ENCODE peak calls at places on chromosomes 4 and X, in five cellular contexts. W is spleen, J is breast epithelium, X is fibroblast of pulmonary artery, T is keratinocyte. F is an unnamed sample.

GRCh38 chrX:139932901-139933796 is at the start of gene ATP11C:
- DNase-seq in W (peak), J (peak), X (peak), T (peak), F (peak)

GRCh38 chr4:166594326-166594946 is 639.9 kb downstream of the SPOCK3 start:
- DNase-seq in W (no peak), J (no peak), X (peak), T (no peak), F (no peak)

GRCh38 chrX:119482497-119483480 is 14.5 kb downstream of the SLC25A5 start:
- DNase-seq in W (peak), J (peak), X (peak), T (no peak), F (peak)

GRCh38 chr4:30191902-30192301 is 528.3 kb upstream of the PCDH7 start:
- DNase-seq in W (no peak), J (no peak), X (no peak), T (no peak), F (no peak)

GRCh38 chr4:134812611-134813010 is 611.0 kb upstream of the PABPC4L start:
- DNase-seq in W (no peak), J (no peak), X (no peak), T (no peak), F (no peak)

GRCh38 chr4:118277243-118277642 is 75.6 kb downstream of the PRSS12 start:
- DNase-seq in W (no peak), J (no peak), X (no peak), T (no peak), F (no peak)

GRCh38 chrX:47235691-47236103 is 2.9 kb downstream of the USP11 start:
- DNase-seq in W (no peak), J (no peak), X (no peak), T (no peak), F (no peak)

GRCh38 chrX:13938053-13938765 is 91.5 kb downstream of the GEMIN8 start:
- DNase-seq in W (peak), J (peak), X (peak), T (no peak), F (no peak)

GRCh38 chr4:4985844-4986243 is 33.4 kb downstream of the CYTL1 start:
- DNase-seq in W (no peak), J (no peak), X (no peak), T (no peak), F (no peak)

GRCh38 chr4:16764622-16765021 is 133.8 kb downstream of the LDB2 start:
- DNase-seq in W (no peak), J (no peak), X (peak), T (no peak), F (no peak)

GRCh38 chrX:31228909-31229308 is 157.1 kb upstream of the FTHL17 start:
- DNase-seq in W (no peak), J (no peak), X (no peak), T (no peak), F (no peak)

GRCh38 chrX:2390754-2391153 is 110.0 kb downstream of the DHRSX start:
- DNase-seq in W (no peak), J (no peak), X (no peak), T (no peak), F (no peak)

GRCh38 chrX:24426340-24426913 is 38.7 kb upstream of the PDK3 start:
- DNase-seq in W (no peak), J (peak), X (peak), T (peak), F (peak)

GRCh38 chr4:34043131-34043530 is 2201.2 kb downstream of the ARAP2 start:
- DNase-seq in W (no peak), J (no peak), X (peak), T (no peak), F (no peak)

GRCh38 chr4:61493470-61493869 is 293.3 kb downstream of the ADGRL3 start:
- DNase-seq in W (no peak), J (no peak), X (no peak), T (no peak), F (no peak)

DNA sequence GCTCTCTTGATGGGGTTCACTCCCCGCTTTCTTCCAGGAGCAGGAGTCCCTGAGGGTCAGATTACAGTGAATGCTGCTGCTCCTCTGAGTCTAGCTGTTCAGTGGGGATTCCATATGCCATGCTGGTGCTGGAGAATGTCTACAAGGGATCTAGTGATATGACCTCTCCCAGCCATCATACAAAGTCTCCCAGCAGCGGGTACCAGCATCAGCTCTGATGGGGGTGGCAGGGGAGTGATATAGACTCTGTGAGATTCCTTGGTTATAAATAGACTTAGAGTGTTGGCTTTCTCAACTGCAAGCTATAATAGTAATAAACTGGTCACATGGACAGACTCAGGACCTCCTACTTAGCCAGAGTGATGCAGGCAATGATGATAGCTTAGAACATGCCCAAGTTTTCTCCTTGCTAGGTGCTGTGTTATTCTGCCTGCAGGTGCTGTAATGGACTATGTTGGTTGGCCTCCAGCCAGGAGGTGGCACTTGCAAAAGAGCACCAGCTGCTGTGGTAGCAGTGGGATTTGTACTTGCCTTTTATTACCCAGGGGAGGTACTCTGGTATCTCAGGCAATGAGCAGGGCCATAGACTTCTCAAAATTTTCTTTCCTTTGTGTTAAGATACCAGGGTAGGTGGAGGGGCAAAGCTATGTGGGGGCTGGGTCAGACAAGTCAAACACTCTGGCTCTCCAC is 202.9 kb downstream of the CHIC1 start:
- DNase-seq in W (no peak), J (no peak), X (no peak), T (no peak), F (no peak)
- H3K4me3 ChIP-seq in W (no peak), J (no peak), X (no peak), T (no peak), F (no peak)

GRCh38 chr4:28001698-28002097 is 1141.1 kb downstream of the STIM2 start:
- DNase-seq in W (no peak), J (no peak), X (no peak), T (no peak), F (no peak)
- TF ChIP-seq CTCF in W (no peak), J (no peak), X (no peak), T (no peak), F (no peak)

DNA sequence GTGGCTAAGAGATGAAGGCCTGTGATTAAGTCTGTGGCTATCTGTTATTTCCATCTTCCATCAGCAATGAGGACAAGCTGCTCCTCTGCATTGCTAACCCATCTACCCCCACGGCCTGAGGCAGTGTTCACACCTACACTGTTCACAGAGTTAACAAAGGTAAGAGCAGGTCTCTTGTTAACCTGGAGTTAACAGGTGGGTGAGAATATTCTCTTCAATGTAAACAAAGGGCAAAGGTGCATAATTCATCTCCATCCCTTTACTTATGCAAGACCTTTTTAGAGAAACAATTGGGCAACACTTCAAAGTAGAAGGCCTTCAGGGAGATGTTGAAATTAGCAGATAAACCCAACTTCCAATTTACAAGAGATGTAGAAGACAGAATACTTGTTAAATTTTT is 2.8 kb downstream of the SLC35A2 start:
- DNase-seq in W (no peak), J (no peak), X (no peak), T (no peak), F (no peak)
- H3K4me3 ChIP-seq in W (no peak), J (no peak), X (no peak), T (no peak), F (no peak)

GRCh38 chr4:92307156-92307555 is 3.4 kb downstream of the GRID2 start:
- DNase-seq in W (no peak), J (no peak), X (no peak), T (no peak), F (no peak)

GRCh38 chr4:92307886-92308285 is 4.1 kb downstream of the GRID2 start:
- DNase-seq in W (no peak), J (no peak), X (no peak), T (no peak), F (no peak)

GRCh38 chr4:92304636-92305035 is 870 bp downstream of the GRID2 start:
- DNase-seq in W (no peak), J (no peak), X (peak), T (no peak), F (no peak)

GRCh38 chr4:92305148-92305877 is 1.5 kb downstream of the GRID2 start:
- DNase-seq in W (no peak), J (no peak), X (peak), T (no peak), F (no peak)

GRCh38 chr4:92305878-92306520 is 2.2 kb downstream of the GRID2 start:
- DNase-seq in W (no peak), J (no peak), X (no peak), T (no peak), F (no peak)
- TF ChIP-seq CTCF in W (no peak), J (no peak), X (no peak), T (no peak), F (no peak)

DNA sequence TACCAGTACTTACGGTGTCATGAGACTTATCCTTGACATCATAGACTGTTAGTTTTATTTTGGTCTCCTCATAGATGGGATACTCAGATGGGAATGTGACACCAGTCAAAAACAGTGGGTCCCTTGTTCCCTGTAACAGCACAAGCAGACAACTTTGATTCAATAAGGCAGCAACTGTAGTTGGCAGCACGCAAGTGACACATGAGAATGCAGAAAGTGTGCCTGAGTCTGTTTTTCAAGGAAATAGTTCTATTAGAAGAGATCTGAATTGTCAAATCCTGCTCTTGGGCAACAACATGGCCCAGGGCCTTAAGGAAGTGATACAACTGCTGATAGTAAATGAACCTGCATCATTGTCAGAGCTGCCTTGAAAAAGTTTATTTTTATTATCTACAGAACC is 443.2 kb downstream of the INPP4B start:
- DNase-seq in W (no peak), J (no peak), X (peak), T (no peak), F (no peak)
- H3K4me3 ChIP-seq in W (no peak), J (no peak), X (no peak), T (peak), F (no peak)

DNA sequence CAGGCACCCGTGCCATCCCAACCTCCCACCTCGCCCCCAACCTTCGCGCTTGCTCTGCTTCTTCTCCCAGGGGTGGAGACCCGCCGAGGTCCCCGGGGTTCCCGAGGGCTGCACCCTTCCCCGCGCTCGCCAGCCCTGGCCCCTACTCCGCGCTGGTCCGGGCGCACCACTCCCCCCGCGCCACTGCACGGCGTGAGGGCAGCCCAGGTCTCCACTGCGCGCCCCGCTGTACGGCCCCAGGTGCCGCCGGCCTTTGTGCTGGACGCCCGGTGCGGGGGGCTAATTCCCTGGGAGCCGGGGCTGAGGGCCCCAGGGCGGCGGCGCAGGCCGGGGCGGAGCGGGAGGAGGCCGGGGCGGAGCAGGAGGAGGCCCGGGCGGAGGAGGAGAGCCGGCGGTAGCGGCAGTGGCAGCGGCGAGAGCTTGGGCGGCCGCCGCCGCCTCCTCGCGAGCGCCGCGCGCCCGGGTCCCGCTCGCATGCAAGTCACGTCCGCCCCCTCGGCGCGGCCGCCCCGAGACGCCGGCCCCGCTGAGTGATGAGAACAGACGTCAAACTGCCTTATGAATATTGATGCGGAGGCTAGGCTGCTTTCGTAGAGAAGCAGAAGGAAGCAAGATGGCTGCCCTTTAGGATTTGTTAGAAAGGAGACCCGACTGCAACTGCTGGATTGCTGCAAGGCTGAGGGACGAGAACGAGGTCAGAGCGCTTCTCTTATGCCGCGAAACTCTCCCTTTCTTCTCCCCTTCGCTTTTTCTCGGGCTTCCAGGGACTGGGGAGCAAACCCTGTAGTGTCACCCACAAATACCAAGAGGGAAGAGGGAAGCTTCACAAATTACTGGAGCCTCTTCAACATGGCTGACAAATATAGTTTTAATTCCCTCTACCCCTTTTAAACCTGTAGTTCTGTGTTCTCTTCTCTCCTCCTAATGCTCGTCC is at the start of gene TET2:
- DNase-seq in W (peak), J (peak), X (peak), T (no peak), F (peak)
- TF ChIP-seq CTCF in W (no peak), J (peak), X (no peak), T (no peak), F (no peak)

GRCh38 chr4:87521757-87522374 is 7.3 kb downstream of the SPARCL1 start:
- DNase-seq in W (no peak), J (no peak), X (peak), T (peak), F (no peak)
- H3K4me3 ChIP-seq in W (no peak), J (no peak), X (no peak), T (no peak), F (no peak)

GRCh38 chrX:40468033-40468979 is 112.5 kb upstream of the ATP6AP2 start:
- DNase-seq in W (no peak), J (peak), X (peak), T (no peak), F (peak)
- TF ChIP-seq CTCF in W (peak), J (peak), X (peak), T (peak), F (no peak)

GRCh38 chrX:155242300-155242699 is 22.0 kb downstream of the RAB39B start:
- DNase-seq in W (no peak), J (no peak), X (no peak), T (no peak), F (no peak)
- H3K4me3 ChIP-seq in W (no peak), J (no peak), X (no peak), T (no peak), F (no peak)

GRCh38 chr4:188783606-188784157 is 644.4 kb downstream of the TRIML1 start:
- DNase-seq in W (no peak), J (no peak), X (no peak), T (no peak), F (no peak)

GRCh38 chr4:188780686-188781085 is 641.4 kb downstream of the TRIML1 start:
- DNase-seq in W (no peak), J (no peak), X (no peak), T (no peak), F (no peak)

GRCh38 chr4:188780028-188780427 is 640.8 kb downstream of the TRIML1 start:
- DNase-seq in W (no peak), J (no peak), X (no peak), T (no peak), F (no peak)

GRCh38 chr4:188783160-188783559 is 643.9 kb downstream of the TRIML1 start:
- DNase-seq in W (no peak), J (no peak), X (no peak), T (no peak), F (no peak)

DNA sequence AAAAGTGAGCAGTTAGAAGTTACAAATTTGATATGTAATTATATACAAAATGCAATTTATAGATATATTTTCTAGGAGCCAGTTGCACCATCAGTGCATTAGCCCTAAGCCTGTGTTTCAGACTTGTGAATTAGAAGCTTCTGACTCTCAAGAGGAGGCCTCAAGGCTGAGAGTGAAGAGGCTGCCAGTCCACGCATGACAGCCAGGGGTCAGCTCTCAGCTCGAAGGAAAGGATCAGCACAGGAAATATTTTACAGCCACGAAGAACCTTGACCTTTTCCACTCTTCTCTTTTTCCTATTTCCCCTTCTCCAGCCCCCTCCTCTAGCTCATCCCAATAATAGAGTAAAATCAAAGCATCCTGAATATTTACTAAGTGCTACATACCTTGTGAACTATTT is 642.4 kb downstream of the TRIML1 start:
- DNase-seq in W (no peak), J (no peak), X (no peak), T (no peak), F (no peak)
- TF ChIP-seq CTCF in W (no peak), J (no peak), X (no peak), T (no peak), F (no peak)